ENCODE peak calls at places on chromosomes 2 and 18, in seven cellular contexts. E is heart left ventricle, C is AG10803, N is brain microvascular endothelial cell, J is cardiac muscle cell, H is tibial artery, R is heart right ventricle. M is an unnamed sample.

GRCh38 chr2:27256855-27257454 is 5.9 kb downstream of the SLC30A3 start:
- DNase-seq in E (no peak), C (no peak), N (no peak), J (no peak), H (no peak), R (no peak), M (no peak)

GRCh38 chr18:47863041-47863440 is 67.4 kb downstream of the SMAD2 start:
- DNase-seq in E (peak; percentile 34), C (no peak), N (no peak), J (peak; percentile 12), H (no peak), R (no peak), M (no peak)

GRCh38 chr2:227407601-227408089 is 19.9 kb upstream of the SCYGR1 start:
- DNase-seq in E (peak; percentile 36), C (peak; percentile 22), N (no peak), J (no peak), H (peak; percentile 80), R (peak; percentile 56), M (peak; percentile 47)

GRCh38 chr2:160956243-160956802 is 203.9 kb upstream of the TANK start:
- DNase-seq in E (no peak), C (peak; percentile 56), N (no peak), J (no peak), H (peak; percentile 83), R (no peak), M (peak; percentile 22)

GRCh38 chr2:102753563-102754159 is 8.2 kb upstream of the TMEM182 start:
- DNase-seq in E (no peak), C (peak; percentile 59), N (peak; percentile 53), J (peak; percentile 72), H (no peak), R (no peak), M (peak; percentile 66)

GRCh38 chr2:29114514-29114840 is 738 bp upstream of the CLIP4 start:
- DNase-seq in E (no peak), C (no peak), N (no peak), J (no peak), H (no peak), R (no peak), M (peak; percentile 18)

GRCh38 chr2:75752828-75753227 is 42.1 kb upstream of the GCFC2 start:
- DNase-seq in E (no peak), C (no peak), N (no peak), J (no peak), H (no peak), R (no peak), M (no peak)

GRCh38 chr2:20915271-20915670 is 92.4 kb upstream of the LDAH start:
- DNase-seq in E (no peak), C (no peak), N (no peak), J (no peak), H (no peak), R (no peak), M (no peak)

GRCh38 chr2:64980192-64980591 is 9.0 kb upstream of the SLC1A4 start:
- DNase-seq in E (no peak), C (no peak), N (no peak), J (no peak), H (no peak), R (no peak), M (no peak)

GRCh38 chr2:234496835-234497591 is at the start of gene ARL4C:
- DNase-seq in E (peak; percentile 81), C (peak; percentile 75), N (peak; percentile 25), J (peak; percentile 79), H (peak; percentile 78), R (peak; percentile 77), M (peak; percentile 78)

GRCh38 chr2:206328979-206329378 is 54.5 kb downstream of the ZDBF2 start:
- DNase-seq in E (no peak), C (no peak), N (no peak), J (no peak), H (no peak), R (no peak), M (no peak)

GRCh38 chr18:41905786-41906527 is 49.1 kb upstream of the PIK3C3 start:
- DNase-seq in E (no peak), C (no peak), N (peak; percentile 5), J (no peak), H (no peak), R (no peak), M (no peak)

GRCh38 chr2:85421706-85422457 is 3.4 kb downstream of the SH2D6 start:
- DNase-seq in E (no peak), C (no peak), N (no peak), J (no peak), H (no peak), R (no peak), M (no peak)

GRCh38 chr2:27857417-27858172 is 32.6 kb downstream of the RBKS start:
- DNase-seq in E (no peak), C (peak; percentile 75), N (peak; percentile 18), J (peak; percentile 15), H (no peak), R (no peak), M (peak; percentile 27)

GRCh38 chr2:43224571-43225092 is 1.8 kb downstream of the ZFP36L2 start:
- DNase-seq in E (no peak), C (peak; percentile 47), N (peak; percentile 8), J (peak; percentile 64), H (no peak), R (peak; percentile 43), M (peak; percentile 42)

GRCh38 chr2:48268671-48269070 is 261.3 kb upstream of the STON1 start:
- DNase-seq in E (no peak), C (no peak), N (no peak), J (no peak), H (no peak), R (no peak), M (no peak)

GRCh38 chr18:73120626-73121025 is 252.8 kb upstream of the NETO1 start:
- DNase-seq in E (no peak), C (no peak), N (no peak), J (no peak), H (no peak), R (no peak), M (no peak)

GRCh38 chr2:146850746-146851145 is 994.1 kb upstream of the ACVR2A start:
- DNase-seq in E (no peak), C (no peak), N (peak; percentile 68), J (no peak), H (no peak), R (no peak), M (no peak)

GRCh38 chr2:1081411-1082225 is 131.0 kb downstream of the SNTG2 start:
- DNase-seq in E (no peak), C (peak; percentile 65), N (no peak), J (peak; percentile 48), H (no peak), R (peak; percentile 50), M (peak; percentile 17)

GRCh38 chr2:39991298-39991697 is 212.2 kb upstream of the THUMPD2 start:
- DNase-seq in E (no peak), C (peak; percentile 93), N (no peak), J (peak; percentile 53), H (no peak), R (no peak), M (peak; percentile 80)

GRCh38 chr18:36296591-36297418 is 708 bp upstream of the FHOD3 start:
- DNase-seq in E (peak; percentile 76), C (peak; percentile 87), N (peak; percentile 64), J (peak; percentile 93), H (peak; percentile 89), R (peak; percentile 52), M (peak; percentile 83)

GRCh38 chr2:74915743-74916142 is 42.7 kb upstream of the POLE4 start:
- DNase-seq in E (no peak), C (peak; percentile 33), N (peak; percentile 55), J (peak; percentile 45), H (no peak), R (no peak), M (peak; percentile 17)

GRCh38 chr2:121052507-121052906 is 232.5 kb downstream of the TFCP2L1 start:
- DNase-seq in E (no peak), C (no peak), N (no peak), J (no peak), H (no peak), R (no peak), M (no peak)

GRCh38 chr2:18009891-18010290 is 131.4 kb downstream of the KCNS3 start:
- DNase-seq in E (no peak), C (no peak), N (no peak), J (no peak), H (no peak), R (no peak), M (no peak)

GRCh38 chr18:48820483-48821250 is 130.1 kb downstream of the SMAD7 start:
- DNase-seq in E (peak; percentile 16), C (no peak), N (no peak), J (no peak), H (peak; percentile 57), R (no peak), M (no peak)

GRCh38 chr2:127083819-127084503 is 23.0 kb downstream of the BIN1 start:
- DNase-seq in E (no peak), C (peak; percentile 99), N (peak; percentile 59), J (peak; percentile 98), H (peak; percentile 90), R (peak; percentile 59), M (peak; percentile 97)

GRCh38 chr2:52423111-52423510 is 1344.5 kb upstream of the CHAC2 start:
- DNase-seq in E (no peak), C (no peak), N (no peak), J (no peak), H (no peak), R (no peak), M (no peak)

GRCh38 chr2:39730685-39731302 is 48.3 kb downstream of the THUMPD2 start:
- DNase-seq in E (no peak), C (no peak), N (peak; percentile 29), J (peak; percentile 49), H (no peak), R (no peak), M (peak; percentile 37)

GRCh38 chr18:49207373-49207772 is 253.1 kb downstream of the DYM start:
- DNase-seq in E (no peak), C (peak; percentile 48), N (peak; percentile 40), J (peak; percentile 10), H (no peak), R (no peak), M (no peak)

GRCh38 chr2:8045081-8045614 is 636.7 kb upstream of the ID2 start:
- DNase-seq in E (no peak), C (no peak), N (no peak), J (no peak), H (no peak), R (no peak), M (no peak)
- H3K4me3 ChIP-seq in E (no peak overlapping the region), C (no peak overlapping the region), N (no peak overlapping the region), J (no peak overlapping the region), H (no peak overlapping the region), R (no peak overlapping the region), M (no peak overlapping the region)

GRCh38 chr2:106863387-106863786 is 22.6 kb downstream of the ST6GAL2 start:
- DNase-seq in E (no peak), C (no peak), N (no peak), J (no peak), H (no peak), R (no peak), M (peak; percentile 7)
- TF ChIP-seq CTCF in E (no peak), C (peak; percentile 33), N (peak; percentile 55), J (peak; percentile 19), H (no peak), R (peak; percentile 9), M (no peak)

DNA sequence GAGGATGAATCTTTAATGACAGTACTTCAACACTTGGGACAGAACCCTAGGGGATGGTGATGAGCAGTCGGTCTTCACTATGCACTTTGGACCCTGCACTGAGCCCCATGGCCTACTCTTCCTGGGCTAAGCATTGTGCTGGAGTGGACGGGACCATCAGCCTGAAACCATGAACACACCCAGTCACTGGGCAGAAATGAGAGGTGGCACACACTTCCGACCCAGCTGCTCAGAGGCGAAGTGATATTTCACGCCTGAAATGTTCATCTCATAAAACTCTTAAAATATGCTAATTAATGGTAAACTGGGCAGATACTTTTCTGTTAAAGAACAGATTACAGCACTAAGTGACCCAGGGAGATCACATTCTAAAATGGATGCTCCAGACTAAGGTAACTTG is 150.3 kb upstream of the NDUFV2 start:
- DNase-seq in E (no peak), C (no peak), N (no peak), J (no peak), H (no peak), R (no peak), M (no peak)
- H3K4me3 ChIP-seq in E (no peak overlapping the region), C (no peak overlapping the region), N (no peak overlapping the region), J (no peak overlapping the region), H (no peak overlapping the region), R (no peak overlapping the region), M (no peak overlapping the region)

GRCh38 chr2:109208071-109208950 is 79.3 kb downstream of the SH3RF3 start:
- DNase-seq in E (no peak), C (peak; percentile 95), N (no peak), J (no peak), H (no peak), R (no peak), M (peak; percentile 35)
- TF ChIP-seq CTCF in E (no peak), C (no peak), N (peak; percentile 11), J (no peak), H (no peak), R (no peak), M (no peak)